ENCODE peak calls at places on chromosome 20, in seven cellular contexts. B, G, A, Q, X, F and Z are unnamed samples. For H3K4me1, the result is how much of the 10 kb centered on the place peaks cover.

GRCh38 chr20:31496761-31497295 is 17.4 kb upstream of the HM13 start:
- DNase-seq in B (no peak), G (no peak), A (no peak), Q (peak), X (peak), F (peak), Z (peak)

GRCh38 chr20:9032758-9033157 is 36.1 kb upstream of the PLCB4 start:
- DNase-seq in B (no peak), G (peak), A (no peak), Q (no peak), X (no peak), F (no peak), Z (no peak)

GRCh38 chr20:7959484-7959883 is 19.2 kb upstream of the HAO1 start:
- DNase-seq in B (no peak), G (no peak), A (no peak), Q (no peak), X (no peak), F (no peak), Z (no peak)

GRCh38 chr20:6095409-6095808 is 27.4 kb downstream of the FERMT1 start:
- DNase-seq in B (no peak), G (no peak), A (no peak), Q (no peak), X (no peak), F (no peak), Z (no peak)

GRCh38 chr20:37596890-37597539 is 69.3 kb upstream of the BLCAP start:
- DNase-seq in B (no peak), G (no peak), A (no peak), Q (no peak), X (no peak), F (no peak), Z (no peak)

GRCh38 chr20:24405810-24406209 is 63.6 kb upstream of the SYNDIG1 start:
- DNase-seq in B (no peak), G (no peak), A (no peak), Q (no peak), X (no peak), F (no peak), Z (no peak)

GRCh38 chr20:23049933-23050838 is 714 bp upstream of the THBD start:
- DNase-seq in B (peak), G (no peak), A (no peak), Q (no peak), X (peak), F (peak), Z (peak)

GRCh38 chr20:31717478-31717946 is 5.2 kb downstream of the BCL2L1 start:
- DNase-seq in B (no peak), G (no peak), A (no peak), Q (no peak), X (no peak), F (no peak), Z (no peak)

GRCh38 chr20:1456300-1456699 is 10.3 kb downstream of the NSFL1C start:
- DNase-seq in B (no peak), G (peak), A (no peak), Q (no peak), X (no peak), F (no peak), Z (no peak)

GRCh38 chr20:20547221-20547875 is 165.1 kb downstream of the RALGAPA2 start:
- DNase-seq in B (no peak), G (peak), A (no peak), Q (no peak), X (no peak), F (no peak), Z (no peak)

GRCh38 chr20:20955837-20956236 is 150.3 kb downstream of the LINC00237 start:
- DNase-seq in B (peak), G (no peak), A (no peak), Q (no peak), X (no peak), F (no peak), Z (no peak)

GRCh38 chr20:4383966-4384365 is 337.7 kb upstream of the PRND start:
- DNase-seq in B (no peak), G (no peak), A (no peak), Q (no peak), X (no peak), F (no peak), Z (no peak)

GRCh38 chr20:18857640-18858039 is 44.1 kb downstream of the SCP2D1 start:
- DNase-seq in B (no peak), G (peak), A (no peak), Q (no peak), X (no peak), F (no peak), Z (no peak)

GRCh38 chr20:37316116-37316774 is 26.8 kb downstream of the MANBAL start:
- DNase-seq in B (no peak), G (no peak), A (no peak), Q (no peak), X (no peak), F (no peak), Z (no peak)

GRCh38 chr20:58511364-58511763 is 3.8 kb downstream of the APCDD1L start:
- DNase-seq in B (no peak), G (peak), A (no peak), Q (no peak), X (no peak), F (no peak), Z (no peak)

GRCh38 chr20:31572701-31573554 is 32.2 kb upstream of the ID1 start:
- DNase-seq in B (peak), G (peak), A (peak), Q (peak), X (peak), F (peak), Z (peak)

GRCh38 chr20:33653218-33653899 is 8.8 kb upstream of the C20orf144 start:
- DNase-seq in B (peak), G (peak), A (peak), Q (no peak), X (peak), F (no peak), Z (peak)
- H3K4me3 ChIP-seq in B (no peak), G (no peak), A (no peak), Q (peak), X (no peak), F (no peak), Z (no peak)

GRCh38 chr20:41245086-41245707 is 72.3 kb downstream of the ZHX3 start:
- DNase-seq in B (peak), G (peak), A (no peak), Q (no peak), X (no peak), F (no peak), Z (no peak)
- H3K27ac ChIP-seq in B (peak), G (no peak), A (no peak), Q (peak), X (no peak), F (peak), Z (peak)

DNA sequence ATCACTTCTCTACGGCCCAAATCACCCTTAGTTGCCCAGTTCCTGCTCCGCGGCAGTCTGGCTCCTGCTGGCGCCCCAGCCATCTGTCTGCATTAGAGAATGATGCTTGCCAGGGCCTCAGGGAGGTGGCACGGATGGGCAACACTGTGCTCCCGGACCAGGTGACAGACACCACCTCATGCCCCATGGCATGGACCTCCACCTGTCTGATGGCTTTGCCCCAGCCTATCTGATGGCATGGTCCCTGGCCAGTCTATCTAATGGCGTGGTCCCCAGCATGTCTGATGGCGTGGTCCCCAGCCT is 18.8 kb upstream of the MRGBP start:
- DNase-seq in B (no peak), G (no peak), A (no peak), Q (no peak), X (no peak), F (no peak), Z (no peak)
- H3K4me1 ChIP-seq in B (under half), G (under half), A (under half), Q (under half), X (under half), F (under half), Z (under half)

GRCh38 chr20:63522091-63522868 is 1.7 kb downstream of the PPDPF start:
- DNase-seq in B (peak), G (no peak), A (no peak), Q (no peak), X (peak), F (no peak), Z (no peak)
- H3K4me3 ChIP-seq in B (peak), G (peak), A (no peak), Q (no peak), X (no peak), F (peak), Z (no peak)

DNA sequence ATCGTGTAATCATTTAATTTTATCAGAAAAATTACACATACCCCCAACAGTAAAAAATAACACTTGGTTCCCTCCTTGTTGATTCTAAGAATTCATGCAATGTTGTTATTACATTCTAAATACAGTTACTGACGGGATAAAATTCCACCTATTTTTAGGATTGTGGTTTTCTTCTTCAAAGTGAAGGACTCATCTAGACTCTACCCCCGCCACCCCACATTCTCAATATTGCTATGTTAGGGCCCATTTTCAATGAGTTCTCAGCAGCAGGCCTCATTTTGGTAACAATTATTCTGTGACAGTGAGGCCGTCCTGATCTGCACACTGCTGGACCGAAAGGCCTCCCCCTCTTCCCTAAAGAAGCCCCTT is 43.5 kb downstream of the PREX1 start:
- DNase-seq in B (no peak), G (no peak), A (no peak), Q (no peak), X (no peak), F (no peak), Z (no peak)
- H3K27ac ChIP-seq in B (peak), G (no peak), A (peak), Q (no peak), X (no peak), F (no peak), Z (no peak)

DNA sequence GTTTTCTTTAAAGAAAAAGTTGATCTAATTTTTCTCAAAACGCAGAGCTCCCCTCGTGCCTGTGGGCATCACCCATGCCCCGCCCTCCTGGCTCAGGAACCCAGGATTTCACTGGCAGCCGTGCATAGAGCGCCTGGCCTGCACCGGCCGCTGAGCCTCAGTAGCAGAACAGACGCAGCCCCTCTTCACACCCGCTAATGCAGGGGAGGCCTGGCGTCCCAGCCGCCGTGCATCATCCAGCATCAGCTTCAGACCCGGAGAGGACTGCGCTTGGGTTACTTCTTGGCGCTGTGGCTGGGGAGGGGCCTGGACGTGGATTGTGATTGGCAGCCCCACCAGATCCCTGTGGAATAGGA is 18.1 kb downstream of the RBM38 start:
- DNase-seq in B (no peak), G (no peak), A (no peak), Q (no peak), X (peak), F (no peak), Z (no peak)
- H3K4me1 ChIP-seq in B (under half), G (under half), A (under half), Q (under half), X (under half), F (under half), Z (half or more)

GRCh38 chr20:62103508-62104233 is 18.6 kb upstream of the LSM14B start:
- DNase-seq in B (peak), G (no peak), A (no peak), Q (no peak), X (no peak), F (no peak), Z (no peak)

GRCh38 chr20:62104791-62105345 is 17.4 kb upstream of the LSM14B start:
- DNase-seq in B (no peak), G (peak), A (no peak), Q (no peak), X (no peak), F (no peak), Z (no peak)

GRCh38 chr20:62097881-62098407 is 24.3 kb upstream of the LSM14B start:
- DNase-seq in B (no peak), G (no peak), A (no peak), Q (no peak), X (no peak), F (no peak), Z (no peak)

GRCh38 chr20:62104234-62104789 is 18.0 kb upstream of the LSM14B start:
- DNase-seq in B (no peak), G (no peak), A (no peak), Q (no peak), X (no peak), F (no peak), Z (no peak)

GRCh38 chr20:62101078-62101477 is 21.2 kb upstream of the LSM14B start:
- DNase-seq in B (no peak), G (no peak), A (no peak), Q (no peak), X (no peak), F (no peak), Z (no peak)
- H3K4me3 ChIP-seq in B (no peak), G (no peak), A (no peak), Q (no peak), X (no peak), F (no peak), Z (no peak)

DNA sequence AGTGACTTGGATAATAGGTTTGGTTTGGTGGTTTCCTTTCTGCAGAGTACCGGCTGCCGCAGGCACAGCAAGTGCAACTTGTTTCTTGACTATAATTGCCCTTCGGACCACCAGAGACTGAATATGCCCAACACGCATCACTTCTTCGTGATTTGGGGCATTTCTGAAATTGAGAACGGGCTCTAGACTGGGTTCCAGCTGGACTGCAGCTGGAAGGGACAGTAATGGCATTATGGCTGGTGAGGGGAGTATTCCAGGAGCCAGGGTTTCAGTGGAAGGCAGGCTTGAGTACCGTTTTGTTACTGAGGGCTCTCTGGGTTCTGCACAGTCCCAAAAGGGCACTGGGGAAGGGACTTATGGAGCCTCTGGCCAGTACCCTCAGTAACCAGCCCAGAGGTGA is 40.1 kb downstream of the DSTN start:
- DNase-seq in B (peak), G (no peak), A (no peak), Q (no peak), X (no peak), F (peak), Z (peak)
- H3K27ac ChIP-seq in B (no peak), G (no peak), A (peak), Q (peak), X (no peak), F (peak), Z (no peak)

GRCh38 chr20:10559266-10559665 is 114.5 kb downstream of the JAG1 start:
- DNase-seq in B (no peak), G (no peak), A (no peak), Q (no peak), X (no peak), F (no peak), Z (no peak)
- H3K4me1 ChIP-seq in B (under half), G (under half), A (under half), Q (under half), X (under half), F (under half), Z (under half)